ENCODE peak calls at places on chromosome 7, in eight cellular contexts. One of them, this sample, is unnamed.

GRCh38 chr7:156979711-156980110 is 30.2 kb downstream of the NOM1 start:
- DNase-seq in GM23338: no peak
- DNase-seq in RWPE1: no peak
- DNase-seq in GM12892: no peak
- DNase-seq in anterior cingulate cortex: no peak
- DNase-seq in M059J: no peak
- DNase-seq in Peyer's patch: no peak
- DNase-seq in dermis blood vessel endothelial cell: no peak
- DNase-seq in this sample: no peak

GRCh38 chr7:8290645-8291308 is 28.8 kb upstream of the ICA1 start:
- DNase-seq in dermis blood vessel endothelial cell: no peak
- DNase-seq in Peyer's patch: no peak
- DNase-seq in GM12892: no peak
- DNase-seq in GM23338: peak
- DNase-seq in RWPE1: peak
- DNase-seq in M059J: peak
- DNase-seq in anterior cingulate cortex: no peak
- DNase-seq in this sample: no peak

GRCh38 chr7:67947191-67947590 is 950.6 kb downstream of the TYW1 start:
- DNase-seq in GM12892: no peak
- DNase-seq in M059J: no peak
- DNase-seq in GM23338: no peak
- DNase-seq in anterior cingulate cortex: no peak
- DNase-seq in Peyer's patch: no peak
- DNase-seq in RWPE1: no peak
- DNase-seq in dermis blood vessel endothelial cell: no peak
- DNase-seq in this sample: no peak

GRCh38 chr7:132200141-132200540 is 376.1 kb downstream of the PLXNA4 start:
- DNase-seq in GM12892: no peak
- DNase-seq in dermis blood vessel endothelial cell: no peak
- DNase-seq in anterior cingulate cortex: no peak
- DNase-seq in M059J: no peak
- DNase-seq in RWPE1: no peak
- DNase-seq in GM23338: no peak
- DNase-seq in Peyer's patch: no peak
- DNase-seq in this sample: no peak

GRCh38 chr7:98177553-98177952 is 33.7 kb upstream of the BHLHA15 start:
- DNase-seq in M059J: no peak
- DNase-seq in Peyer's patch: no peak
- DNase-seq in GM12892: no peak
- DNase-seq in RWPE1: no peak
- DNase-seq in dermis blood vessel endothelial cell: no peak
- DNase-seq in anterior cingulate cortex: no peak
- DNase-seq in GM23338: no peak
- DNase-seq in this sample: no peak

GRCh38 chr7:150351587-150352194 is 10.3 kb upstream of the RARRES2 start:
- DNase-seq in Peyer's patch: no peak
- DNase-seq in anterior cingulate cortex: no peak
- DNase-seq in RWPE1: no peak
- DNase-seq in M059J: no peak
- DNase-seq in GM23338: peak
- DNase-seq in GM12892: no peak
- DNase-seq in dermis blood vessel endothelial cell: no peak
- DNase-seq in this sample: no peak

GRCh38 chr7:101124376-101125056 is 2.4 kb upstream of the SERPINE1 start:
- DNase-seq in GM23338: no peak
- DNase-seq in Peyer's patch: no peak
- DNase-seq in GM12892: no peak
- DNase-seq in dermis blood vessel endothelial cell: peak
- DNase-seq in M059J: peak
- DNase-seq in anterior cingulate cortex: no peak
- DNase-seq in RWPE1: no peak
- DNase-seq in this sample: no peak

GRCh38 chr7:102253076-102253972 is 33.3 kb upstream of the SH2B2 start:
- DNase-seq in GM12892: no peak
- DNase-seq in GM23338: no peak
- DNase-seq in RWPE1: no peak
- DNase-seq in dermis blood vessel endothelial cell: no peak
- DNase-seq in Peyer's patch: no peak
- DNase-seq in M059J: no peak
- DNase-seq in anterior cingulate cortex: no peak
- DNase-seq in this sample: no peak

GRCh38 chr7:55928006-55928767 is 23.5 kb upstream of the MRPS17 start:
- DNase-seq in anterior cingulate cortex: no peak
- DNase-seq in M059J: no peak
- DNase-seq in Peyer's patch: no peak
- DNase-seq in GM23338: no peak
- DNase-seq in dermis blood vessel endothelial cell: no peak
- DNase-seq in GM12892: no peak
- DNase-seq in RWPE1: no peak
- DNase-seq in this sample: no peak

GRCh38 chr7:101271021-101271420 is 26.1 kb upstream of the FIS1 start:
- DNase-seq in GM12892: no peak
- DNase-seq in Peyer's patch: no peak
- DNase-seq in M059J: no peak
- DNase-seq in GM23338: no peak
- DNase-seq in RWPE1: no peak
- DNase-seq in dermis blood vessel endothelial cell: no peak
- DNase-seq in anterior cingulate cortex: no peak
- DNase-seq in this sample: no peak

GRCh38 chr7:45920543-45921380 is at the start of gene IGFBP3:
- DNase-seq in RWPE1: peak
- DNase-seq in dermis blood vessel endothelial cell: peak
- DNase-seq in GM12892: no peak
- DNase-seq in GM23338: peak
- DNase-seq in anterior cingulate cortex: peak
- DNase-seq in Peyer's patch: peak
- DNase-seq in M059J: no peak
- DNase-seq in this sample: no peak

GRCh38 chr7:47285860-47286491 is 295.9 kb downstream of the TNS3 start:
- DNase-seq in Peyer's patch: no peak
- DNase-seq in anterior cingulate cortex: no peak
- DNase-seq in dermis blood vessel endothelial cell: no peak
- DNase-seq in M059J: no peak
- DNase-seq in GM23338: peak
- DNase-seq in RWPE1: no peak
- DNase-seq in GM12892: no peak
- DNase-seq in this sample: no peak

GRCh38 chr7:156640949-156641485 is 443 bp downstream of the RNF32 start:
- DNase-seq in RWPE1: peak
- DNase-seq in anterior cingulate cortex: no peak
- DNase-seq in GM12892: peak
- DNase-seq in Peyer's patch: no peak
- DNase-seq in dermis blood vessel endothelial cell: peak
- DNase-seq in GM23338: no peak
- DNase-seq in M059J: peak
- DNase-seq in this sample: peak

GRCh38 chr7:100890640-100891521 is 1.4 kb upstream of the UFSP1 start:
- DNase-seq in GM12892: no peak
- DNase-seq in dermis blood vessel endothelial cell: no peak
- DNase-seq in RWPE1: no peak
- DNase-seq in anterior cingulate cortex: no peak
- DNase-seq in M059J: no peak
- DNase-seq in Peyer's patch: no peak
- DNase-seq in GM23338: peak
- DNase-seq in this sample: no peak

GRCh38 chr7:53119514-53119933 is 84.1 kb downstream of the POM121L12 start:
- DNase-seq in RWPE1: no peak
- DNase-seq in Peyer's patch: no peak
- DNase-seq in GM23338: no peak
- DNase-seq in GM12892: no peak
- DNase-seq in M059J: no peak
- DNase-seq in anterior cingulate cortex: no peak
- DNase-seq in dermis blood vessel endothelial cell: no peak
- DNase-seq in this sample: no peak

GRCh38 chr7:80420876-80421275 is 91.0 kb downstream of the GNAT3 start:
- DNase-seq in GM23338: no peak
- DNase-seq in Peyer's patch: no peak
- DNase-seq in RWPE1: no peak
- DNase-seq in anterior cingulate cortex: no peak
- DNase-seq in M059J: peak
- DNase-seq in GM12892: no peak
- DNase-seq in dermis blood vessel endothelial cell: peak
- DNase-seq in this sample: no peak

GRCh38 chr7:22859676-22860290 is 37.1 kb upstream of the TOMM7 start:
- DNase-seq in anterior cingulate cortex: no peak
- DNase-seq in GM12892: no peak
- DNase-seq in Peyer's patch: no peak
- DNase-seq in M059J: peak
- DNase-seq in dermis blood vessel endothelial cell: peak
- DNase-seq in RWPE1: peak
- DNase-seq in GM23338: no peak
- DNase-seq in this sample: no peak

GRCh38 chr7:29115753-29116152 is 30.6 kb downstream of the CPVL start:
- DNase-seq in Peyer's patch: no peak
- DNase-seq in M059J: no peak
- DNase-seq in GM23338: no peak
- DNase-seq in RWPE1: no peak
- DNase-seq in anterior cingulate cortex: no peak
- DNase-seq in dermis blood vessel endothelial cell: no peak
- DNase-seq in GM12892: no peak
- DNase-seq in this sample: no peak

GRCh38 chr7:27143950-27144798 is 693 bp upstream of the HOXA5 start:
- DNase-seq in anterior cingulate cortex: no peak
- DNase-seq in GM12892: no peak
- DNase-seq in dermis blood vessel endothelial cell: no peak
- DNase-seq in GM23338: no peak
- DNase-seq in Peyer's patch: peak
- DNase-seq in M059J: no peak
- DNase-seq in RWPE1: no peak
- DNase-seq in this sample: no peak

GRCh38 chr7:140061607-140061930 is 1.2 kb downstream of the PARP12 start:
- DNase-seq in Peyer's patch: no peak
- DNase-seq in GM23338: no peak
- DNase-seq in anterior cingulate cortex: no peak
- DNase-seq in GM12892: no peak
- DNase-seq in RWPE1: no peak
- DNase-seq in dermis blood vessel endothelial cell: no peak
- DNase-seq in M059J: peak
- DNase-seq in this sample: no peak

GRCh38 chr7:74365320-74366022 is 76.3 kb downstream of the CLIP2 start:
- DNase-seq in RWPE1: peak
- DNase-seq in anterior cingulate cortex: peak
- DNase-seq in M059J: no peak
- DNase-seq in GM23338: peak
- DNase-seq in GM12892: no peak
- DNase-seq in Peyer's patch: peak
- DNase-seq in dermis blood vessel endothelial cell: peak
- DNase-seq in this sample: no peak

GRCh38 chr7:156041398-156041797 is 229.1 kb upstream of the SHH start:
- DNase-seq in dermis blood vessel endothelial cell: no peak
- DNase-seq in GM12892: no peak
- DNase-seq in anterior cingulate cortex: no peak
- DNase-seq in Peyer's patch: no peak
- DNase-seq in GM23338: no peak
- DNase-seq in RWPE1: no peak
- DNase-seq in M059J: no peak
- DNase-seq in this sample: no peak

GRCh38 chr7:149414745-149415390 is 46.0 kb downstream of the ZNF777 start:
- DNase-seq in Peyer's patch: no peak
- DNase-seq in M059J: no peak
- DNase-seq in RWPE1: no peak
- DNase-seq in anterior cingulate cortex: peak
- DNase-seq in GM12892: no peak
- DNase-seq in dermis blood vessel endothelial cell: peak
- DNase-seq in GM23338: peak
- DNase-seq in this sample: no peak

GRCh38 chr7:22173884-22174573 is 182.9 kb downstream of the RAPGEF5 start:
- DNase-seq in anterior cingulate cortex: no peak
- DNase-seq in RWPE1: peak
- DNase-seq in M059J: peak
- DNase-seq in GM12892: no peak
- DNase-seq in Peyer's patch: no peak
- DNase-seq in GM23338: no peak
- DNase-seq in dermis blood vessel endothelial cell: peak
- DNase-seq in this sample: peak

GRCh38 chr7:19619122-19619521 is 89.7 kb downstream of the POLR1F start:
- DNase-seq in GM12892: no peak
- DNase-seq in GM23338: no peak
- DNase-seq in RWPE1: no peak
- DNase-seq in Peyer's patch: no peak
- DNase-seq in anterior cingulate cortex: no peak
- DNase-seq in dermis blood vessel endothelial cell: no peak
- DNase-seq in M059J: peak
- DNase-seq in this sample: no peak

GRCh38 chr7:135692055-135692454 is 29.7 kb downstream of the STMP1 start:
- DNase-seq in M059J: peak
- DNase-seq in anterior cingulate cortex: no peak
- DNase-seq in GM12892: no peak
- DNase-seq in Peyer's patch: no peak
- DNase-seq in GM23338: no peak
- DNase-seq in dermis blood vessel endothelial cell: peak
- DNase-seq in RWPE1: no peak
- DNase-seq in this sample: no peak

GRCh38 chr7:149147730-149148653 is 739 bp downstream of the ZNF398 start:
- DNase-seq in GM12892: peak
- DNase-seq in dermis blood vessel endothelial cell: peak
- DNase-seq in GM23338: peak
- DNase-seq in RWPE1: peak
- DNase-seq in M059J: peak
- DNase-seq in Peyer's patch: peak
- DNase-seq in anterior cingulate cortex: peak
- DNase-seq in this sample: peak

GRCh38 chr7:17624379-17624778 is 315.9 kb downstream of the SNX13 start:
- DNase-seq in dermis blood vessel endothelial cell: no peak
- DNase-seq in GM12892: no peak
- DNase-seq in Peyer's patch: no peak
- DNase-seq in M059J: no peak
- DNase-seq in RWPE1: no peak
- DNase-seq in GM23338: no peak
- DNase-seq in anterior cingulate cortex: no peak
- DNase-seq in this sample: no peak

GRCh38 chr7:78473902-78474301 is 675.3 kb downstream of the PHTF2 start:
- DNase-seq in RWPE1: no peak
- DNase-seq in Peyer's patch: no peak
- DNase-seq in M059J: no peak
- DNase-seq in anterior cingulate cortex: no peak
- DNase-seq in dermis blood vessel endothelial cell: no peak
- DNase-seq in GM23338: no peak
- DNase-seq in GM12892: no peak
- DNase-seq in this sample: no peak

GRCh38 chr7:113321201-113321600 is 202.8 kb upstream of the SMIM30 start:
- DNase-seq in Peyer's patch: no peak
- DNase-seq in anterior cingulate cortex: no peak
- DNase-seq in RWPE1: no peak
- DNase-seq in M059J: peak
- DNase-seq in dermis blood vessel endothelial cell: no peak
- DNase-seq in GM12892: no peak
- DNase-seq in GM23338: no peak
- DNase-seq in this sample: no peak

GRCh38 chr7:35970458-35970857 is 169.6 kb downstream of the SEPTIN7 start:
- DNase-seq in GM12892: no peak
- DNase-seq in anterior cingulate cortex: no peak
- DNase-seq in GM23338: no peak
- DNase-seq in RWPE1: no peak
- DNase-seq in M059J: no peak
- DNase-seq in dermis blood vessel endothelial cell: no peak
- DNase-seq in Peyer's patch: no peak
- DNase-seq in this sample: no peak

GRCh38 chr7:156465186-156465585 is 175.4 kb upstream of the RNF32 start:
- DNase-seq in dermis blood vessel endothelial cell: no peak
- DNase-seq in anterior cingulate cortex: no peak
- DNase-seq in Peyer's patch: no peak
- DNase-seq in RWPE1: no peak
- DNase-seq in GM23338: no peak
- DNase-seq in M059J: no peak
- DNase-seq in GM12892: no peak
- DNase-seq in this sample: no peak

GRCh38 chr7:117759950-117760640 is 113.1 kb downstream of the CTTNBP2 start:
- DNase-seq in anterior cingulate cortex: no peak
- DNase-seq in M059J: no peak
- DNase-seq in GM23338: no peak
- DNase-seq in Peyer's patch: no peak
- DNase-seq in dermis blood vessel endothelial cell: no peak
- DNase-seq in GM12892: no peak
- DNase-seq in RWPE1: no peak
- DNase-seq in this sample: no peak

GRCh38 chr7:135923700-135924261 is 53.4 kb downstream of the MTPN start:
- DNase-seq in GM12892: no peak
- DNase-seq in dermis blood vessel endothelial cell: peak
- DNase-seq in RWPE1: peak
- DNase-seq in anterior cingulate cortex: no peak
- DNase-seq in Peyer's patch: no peak
- DNase-seq in GM23338: no peak
- DNase-seq in M059J: peak
- DNase-seq in this sample: no peak

This sample was measured in GM19239.